ENCODE peak calls at places on chromosomes 16 and 17, in nine cellular contexts. S is Panc1, L is lower lobe of right lung, Q is pancreas, N is aorta, U is left lung, P is body of pancreas, T is HCT116, A is PC-3. X is an unnamed sample.

GRCh38 chr16:82024883-82025282 is 10.2 kb upstream of the HSD17B2 start:
- ATAC-seq in Q (no peak), P (no peak), S (no peak), L (no peak), A (no peak), N (no peak), U (no peak), T (no peak), X (no peak)

GRCh38 chr16:370980-371728 is 816 bp upstream of the MRPL28 start:
- ATAC-seq in N (no peak), S (peak), T (peak), Q (peak), P (no peak), L (no peak), A (peak), U (peak), X (no peak)

GRCh38 chr17:47852113-47852949 is 1.4 kb upstream of the SP6 start:
- ATAC-seq in T (no peak), Q (no peak), N (no peak), L (no peak), P (no peak), A (no peak), U (no peak), S (no peak), X (no peak)

GRCh38 chr16:19578378-19578851 is 22.9 kb downstream of the VPS35L start:
- ATAC-seq in L (no peak), P (no peak), A (no peak), S (no peak), Q (no peak), U (no peak), T (no peak), N (peak), X (peak)

GRCh38 chr16:70644763-70645597 is 1.4 kb upstream of the IL34 start:
- ATAC-seq in N (no peak), S (no peak), L (no peak), Q (no peak), U (no peak), T (peak), A (no peak), P (no peak), X (no peak)

GRCh38 chr16:85014311-85014710 is 3.0 kb upstream of the ZDHHC7 start:
- ATAC-seq in S (no peak), L (no peak), N (no peak), Q (no peak), A (no peak), P (no peak), T (no peak), U (no peak), X (no peak)

GRCh38 chr16:88005148-88005547 is 53.9 kb downstream of the BANP start:
- ATAC-seq in Q (peak), P (no peak), T (peak), A (no peak), U (peak), L (peak), N (no peak), S (no peak), X (no peak)

GRCh38 chr16:11232302-11232851 is 23.6 kb downstream of the SOCS1 start:
- ATAC-seq in N (no peak), A (no peak), U (no peak), L (no peak), S (no peak), Q (no peak), T (no peak), P (no peak), X (no peak)

GRCh38 chr17:79188048-79188447 is 113.4 kb downstream of the ENGASE start:
- ATAC-seq in Q (peak), L (peak), S (peak), U (peak), N (no peak), A (peak), P (peak), T (peak), X (no peak)

GRCh38 chr17:76869209-76869877 is 1.1 kb downstream of the MGAT5B start:
- ATAC-seq in L (no peak), N (no peak), T (no peak), A (no peak), U (no peak), Q (no peak), P (no peak), S (peak), X (no peak)

GRCh38 chr16:30724641-30725464 is 23.4 kb upstream of the PHKG2 start:
- ATAC-seq in Q (peak), U (peak), T (no peak), S (no peak), P (peak), N (no peak), L (peak), A (no peak), X (peak)

GRCh38 chr17:43449470-43450202 is 34.1 kb upstream of the DHX8 start:
- ATAC-seq in T (no peak), P (peak), L (peak), S (no peak), U (peak), N (peak), A (no peak), Q (peak), X (no peak)

GRCh38 chr17:1058423-1059130 is 61.6 kb downstream of the TIMM22 start:
- ATAC-seq in P (peak), S (peak), N (no peak), U (peak), A (peak), Q (peak), L (peak), T (peak), X (no peak)

GRCh38 chr17:76562734-76563148 is 22.9 kb downstream of the PRCD start:
- ATAC-seq in U (peak), A (peak), Q (no peak), S (no peak), T (no peak), N (no peak), L (no peak), P (no peak), X (no peak)

GRCh38 chr17:49984283-49984682 is 10.7 kb downstream of the DLX3 start:
- ATAC-seq in N (no peak), A (no peak), U (no peak), Q (no peak), T (no peak), L (no peak), S (no peak), P (no peak), X (no peak)

GRCh38 chr17:68344701-68345136 is 53.4 kb downstream of the ARSG start:
- ATAC-seq in S (no peak), N (peak), L (peak), Q (no peak), P (no peak), U (peak), T (peak), A (no peak), X (no peak)

GRCh38 chr17:27944546-27945332 is 51.6 kb upstream of the LYRM9 start:
- ATAC-seq in T (no peak), S (no peak), N (no peak), L (no peak), A (no peak), Q (no peak), P (no peak), U (no peak), X (no peak)

GRCh38 chr17:50805486-50805885 is 29.9 kb upstream of the WFIKKN2 start:
- ATAC-seq in T (no peak), U (no peak), N (no peak), P (peak), Q (peak), A (no peak), S (no peak), L (no peak), X (no peak)

GRCh38 chr16:2846511-2847310 is 11.3 kb downstream of the PRSS22 start:
- ATAC-seq in A (peak), T (no peak), S (peak), N (no peak), L (no peak), Q (no peak), U (no peak), P (no peak), X (no peak)

GRCh38 chr16:2149630-2150417 is 1.4 kb downstream of the RAB26 start:
- ATAC-seq in N (no peak), A (no peak), U (no peak), L (no peak), Q (no peak), P (no peak), S (peak), T (peak), X (no peak)

GRCh38 chr17:50087912-50088405 is 7.2 kb upstream of the PDK2 start:
- ATAC-seq in U (no peak), L (peak), S (no peak), T (no peak), Q (peak), A (no peak), N (no peak), P (no peak), X (peak)

GRCh38 chr16:70736454-70737376 is 50.9 kb upstream of the MTSS2 start:
- ATAC-seq in Q (no peak), L (no peak), U (no peak), T (no peak), N (no peak), P (no peak), A (no peak), S (no peak), X (no peak)

GRCh38 chr17:15509095-15509494 is 41.7 kb upstream of the CDRT4 start:
- ATAC-seq in T (no peak), S (no peak), U (no peak), A (no peak), Q (no peak), P (no peak), L (no peak), N (no peak), X (no peak)

GRCh38 chr17:56751145-56751743 is 82.5 kb downstream of the C17orf67 start:
- ATAC-seq in L (no peak), T (peak), A (peak), S (no peak), P (no peak), U (no peak), N (no peak), Q (no peak), X (no peak)

GRCh38 chr17:14818469-14818868 is 446.7 kb downstream of the PMP22 start:
- ATAC-seq in N (no peak), U (no peak), P (no peak), A (no peak), L (no peak), T (no peak), S (no peak), Q (no peak), X (no peak)

GRCh38 chr17:9948967-9949366 is 43.9 kb upstream of the RCVRN start:
- ATAC-seq in S (no peak), N (peak), A (no peak), L (peak), U (no peak), P (peak), T (no peak), Q (no peak), X (peak)

GRCh38 chr17:82648761-82649474 is 674 bp upstream of the WDR45B start:
- ATAC-seq in U (peak), Q (peak), S (peak), A (peak), T (peak), N (peak), P (no peak), L (peak), X (peak)

GRCh38 chr17:8087942-8088230 is 370 bp upstream of the ALOX12B start:
- ATAC-seq in A (no peak), N (no peak), S (no peak), U (no peak), T (no peak), P (no peak), Q (no peak), L (no peak), X (no peak)
- H3K27ac ChIP-seq in A (no peak), N (no peak), S (no peak), U (no peak), T (no peak), P (no peak), Q (no peak), L (no peak), X (no peak)

DNA sequence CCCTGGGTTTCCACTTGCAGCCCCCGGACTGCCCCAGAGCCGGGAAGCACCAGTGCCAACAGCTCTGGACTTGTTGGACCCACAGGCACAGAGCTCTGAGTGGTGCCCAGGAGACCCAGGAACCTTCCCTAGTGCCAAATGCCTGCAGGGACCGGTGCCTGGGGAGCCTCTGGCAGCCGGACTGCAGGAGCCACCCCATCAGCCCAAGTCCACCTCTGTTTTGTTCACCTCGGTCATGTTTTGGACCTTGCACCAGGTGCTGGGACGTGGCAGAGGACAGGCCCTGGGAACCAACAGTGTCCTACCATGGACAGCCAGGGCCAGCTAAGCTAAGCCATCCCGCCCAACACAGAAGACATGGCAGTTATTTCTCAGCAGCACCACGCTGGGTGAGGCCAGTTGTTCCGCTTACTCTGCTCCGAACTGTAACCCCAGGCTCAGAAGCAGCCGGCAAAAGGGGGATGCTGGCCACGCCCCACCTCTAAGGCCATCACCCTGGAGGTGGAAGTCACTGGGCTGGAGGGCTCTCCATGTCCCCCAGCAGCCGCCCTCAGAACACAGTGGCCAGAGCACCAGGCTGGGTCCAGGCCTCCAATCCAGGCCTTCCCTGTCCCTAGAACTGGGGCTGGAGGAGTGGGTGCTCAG is 79.8 kb downstream of the AMFR start:
- ATAC-seq in S (no peak), L (no peak), P (no peak), Q (no peak), U (no peak), A (no peak), T (no peak), N (no peak), X (no peak)
- H3K4me3 ChIP-seq in S (no peak), L (no peak), P (no peak), Q (no peak), U (no peak), A (no peak), T (no peak), N (no peak), X (no peak)

GRCh38 chr16:22320572-22321339 is 23.5 kb downstream of the POLR3E start:
- ATAC-seq in T (peak), A (no peak), L (no peak), P (no peak), S (no peak), N (no peak), Q (no peak), U (no peak), X (no peak)
- H3K27ac ChIP-seq in T (no peak), A (no peak), L (no peak), P (no peak), S (no peak), N (no peak), Q (no peak), U (no peak), X (no peak)

GRCh38 chr16:53369921-53370320 is 64.3 kb upstream of the RBL2 start:
- ATAC-seq in P (no peak), N (no peak), L (no peak), T (no peak), S (no peak), Q (no peak), A (no peak), U (no peak), X (no peak)

GRCh38 chr16:53370827-53371226 is 63.4 kb upstream of the RBL2 start:
- ATAC-seq in T (no peak), U (no peak), P (no peak), L (no peak), S (no peak), N (no peak), Q (no peak), A (no peak), X (no peak)

GRCh38 chr16:53378138-53378537 is 56.1 kb upstream of the RBL2 start:
- ATAC-seq in S (no peak), A (no peak), N (no peak), L (no peak), P (no peak), T (no peak), Q (no peak), U (no peak), X (no peak)

DNA sequence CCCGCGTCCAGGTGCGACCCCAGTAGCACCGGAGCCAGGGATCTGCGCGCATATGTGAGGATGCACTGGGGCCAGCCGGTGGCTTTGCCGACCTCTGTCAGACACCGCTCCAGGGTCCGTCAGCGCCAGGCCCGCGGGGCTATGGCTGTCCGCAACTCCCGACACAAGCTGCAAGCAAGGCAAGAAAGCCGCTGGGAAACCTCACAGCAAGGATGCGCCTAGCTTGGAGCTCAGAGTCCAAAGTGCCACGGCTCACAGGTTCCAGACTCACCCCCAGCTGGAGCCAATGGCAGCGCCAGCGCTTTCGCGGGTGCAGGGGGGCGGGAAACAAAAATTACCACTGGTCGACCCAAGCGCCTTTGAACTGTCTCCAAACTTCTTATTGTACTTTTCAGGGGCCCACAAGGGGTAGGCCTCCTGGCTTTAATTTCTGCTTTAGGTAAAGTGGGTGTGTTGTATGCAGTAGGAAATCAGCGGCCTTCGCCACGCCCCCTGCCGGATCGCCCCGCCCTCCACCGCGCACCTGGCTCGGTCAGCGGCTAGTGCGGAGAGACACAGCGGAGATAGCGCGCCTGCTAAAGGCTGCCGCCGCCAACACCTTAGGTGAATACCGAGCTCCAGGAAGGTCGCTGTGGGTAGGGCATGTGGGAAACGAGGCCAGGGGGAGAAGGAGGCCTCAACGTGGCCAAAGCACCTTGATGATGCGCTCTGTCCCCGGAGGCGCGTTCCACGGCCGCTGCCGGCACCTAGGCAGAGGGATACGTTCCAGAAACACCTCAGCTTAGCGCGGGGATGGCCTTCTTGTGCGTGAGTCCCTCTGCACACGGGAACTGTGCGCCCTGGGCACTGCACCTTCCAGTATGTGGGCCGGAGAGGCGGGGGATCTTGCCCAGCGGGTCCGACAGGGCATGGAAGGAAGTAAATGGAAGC is 61.1 kb upstream of the RBL2 start:
- ATAC-seq in N (peak), U (peak), T (peak), S (peak), A (peak), P (peak), Q (peak), L (peak), X (no peak)
- H3K4me3 ChIP-seq in N (no peak), U (peak), T (peak), S (peak), A (peak), P (peak), Q (peak), L (peak), X (no peak)

GRCh38 chr17:4331614-4332013 is 34.9 kb downstream of the UBE2G1 start:
- ATAC-seq in P (no peak), S (no peak), N (no peak), T (no peak), L (no peak), Q (peak), A (no peak), U (no peak), X (no peak)

GRCh38 chr17:4332296-4332970 is 34.0 kb downstream of the UBE2G1 start:
- ATAC-seq in T (no peak), S (peak), U (peak), L (no peak), N (no peak), Q (peak), A (peak), P (no peak), X (no peak)

GRCh38 chr17:4327638-4328037 is 38.8 kb downstream of the UBE2G1 start:
- ATAC-seq in L (no peak), P (no peak), Q (no peak), S (no peak), U (no peak), A (peak), T (peak), N (peak), X (peak)

GRCh38 chr17:4333041-4333440 is 33.4 kb downstream of the UBE2G1 start:
- ATAC-seq in L (no peak), S (no peak), T (no peak), Q (no peak), P (no peak), A (no peak), U (no peak), N (no peak), X (no peak)

GRCh38 chr17:4329838-4330237 is 36.6 kb downstream of the UBE2G1 start:
- ATAC-seq in P (no peak), S (peak), L (peak), N (no peak), U (peak), T (peak), A (peak), Q (peak), X (peak)
- H3K27ac ChIP-seq in P (no peak), S (peak), L (no peak), N (no peak), U (no peak), T (peak), A (peak), Q (no peak), X (no peak)

GRCh38 chr17:39170051-39170450 is 4.1 kb upstream of the ARL5C start:
- ATAC-seq in L (no peak), S (no peak), A (no peak), P (no peak), U (no peak), Q (no peak), T (no peak), N (no peak), X (no peak)
- H3K4me3 ChIP-seq in L (no peak), S (no peak), A (no peak), P (no peak), U (no peak), Q (no peak), T (no peak), N (no peak), X (no peak)

GRCh38 chr16:80041399-80041798 is 440.9 kb upstream of the MAF start:
- ATAC-seq in L (no peak), Q (no peak), A (no peak), N (no peak), S (no peak), U (no peak), P (no peak), T (no peak), X (no peak)

GRCh38 chr16:80040413-80040812 is 439.9 kb upstream of the MAF start:
- ATAC-seq in U (no peak), T (no peak), S (no peak), Q (no peak), P (no peak), L (no peak), A (no peak), N (no peak), X (no peak)

GRCh38 chr16:80040814-80041213 is 440.3 kb upstream of the MAF start:
- ATAC-seq in L (no peak), S (no peak), N (no peak), A (no peak), P (no peak), U (no peak), Q (no peak), T (no peak), X (no peak)

GRCh38 chr16:80038566-80038965 is 438.0 kb upstream of the MAF start:
- ATAC-seq in A (no peak), L (no peak), U (no peak), Q (no peak), S (no peak), N (no peak), T (no peak), P (no peak), X (no peak)

DNA sequence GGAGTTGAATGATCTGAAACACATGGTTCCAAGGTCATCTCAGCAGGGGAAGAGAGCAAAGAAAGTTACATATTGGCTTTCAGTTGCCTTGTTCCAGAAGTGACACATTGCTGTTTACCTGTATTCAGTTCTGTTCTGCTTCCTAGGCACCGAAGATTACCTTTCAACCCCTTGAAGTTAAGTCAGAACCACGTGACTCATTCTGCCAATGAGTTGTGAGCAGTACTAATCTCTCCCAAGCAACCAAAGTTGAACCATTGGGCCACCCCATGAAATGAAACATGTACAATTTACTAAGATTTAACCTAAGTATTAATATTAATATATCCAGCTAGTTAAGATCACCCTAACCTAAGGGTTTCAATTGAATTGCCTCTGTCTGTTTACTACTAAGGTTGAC is 439.2 kb upstream of the MAF start:
- ATAC-seq in S (no peak), Q (no peak), N (no peak), P (no peak), L (no peak), T (no peak), A (no peak), U (no peak), X (no peak)
- H3K27ac ChIP-seq in S (no peak), Q (no peak), N (no peak), P (no peak), L (no peak), T (no peak), A (no peak), U (no peak), X (no peak)